ENCODE peak calls at places on chromosomes 13 and 19, in four cellular contexts. R is fibroblast of lung, C is GM23248, O is mammary epithelial cell. S is an unnamed sample.

GRCh38 chr13:30720470-30720869 is 14.9 kb upstream of the ALOX5AP start:
- DNase-seq in R (peak; percentile 18), C (peak; percentile 36), O (no peak), S (no peak)

GRCh38 chr13:103873725-103874124 is 807.5 kb upstream of the SLC10A2 start:
- DNase-seq in R (no peak), C (no peak), O (no peak), S (no peak)

GRCh38 chr19:6894313-6894712 is 6.9 kb downstream of the ADGRE1 start:
- DNase-seq in R (no peak), C (no peak), O (no peak), S (no peak)

GRCh38 chr19:56080669-56081401 is 40.3 kb downstream of the ZNF787 start:
- DNase-seq in R (peak; percentile 77), C (peak; percentile 86), O (peak; percentile 57), S (peak; percentile 90)

GRCh38 chr13:29925457-29925856 is 75.0 kb upstream of the UBL3 start:
- DNase-seq in R (peak; percentile 90), C (peak; percentile 94), O (peak; percentile 79), S (no peak)

GRCh38 chr13:28685892-28686291 is 27.0 kb downstream of the POMP start:
- DNase-seq in R (no peak), C (no peak), O (no peak), S (no peak)

GRCh38 chr19:35783469-35784400 is 8.4 kb downstream of the ARHGAP33 start:
- DNase-seq in R (no peak), C (no peak), O (no peak), S (no peak)

GRCh38 chr13:44605275-44605674 is 29.1 kb upstream of the TSC22D1 start:
- DNase-seq in R (peak; percentile 42), C (peak; percentile 42), O (no peak), S (no peak)

GRCh38 chr13:41426047-41426446 is 31.3 kb upstream of the RGCC start:
- DNase-seq in R (no peak), C (no peak), O (no peak), S (no peak)

GRCh38 chr13:62294210-62294609 is 878.6 kb upstream of the PCDH20 start:
- DNase-seq in R (no peak), C (no peak), O (no peak), S (no peak)

GRCh38 chr13:109764474-109765292 is 21.7 kb downstream of the IRS2 start:
- DNase-seq in R (no peak), C (peak; percentile 46), O (peak; percentile 59), S (peak; percentile 24)

GRCh38 chr13:110156186-110157065 is 150.5 kb downstream of the COL4A1 start:
- DNase-seq in R (peak; percentile 27), C (no peak), O (no peak), S (no peak)

GRCh38 chr13:30520571-30520970 is 54.8 kb upstream of the HMGB1 start:
- DNase-seq in R (peak; percentile 14), C (peak; percentile 93), O (peak; percentile 44), S (no peak)

GRCh38 chr13:75480691-75481175 is 1.2 kb downstream of the TBC1D4 start:
- DNase-seq in R (peak; percentile 63), C (peak; percentile 61), O (peak; percentile 86), S (peak; percentile 65)

GRCh38 chr13:62038214-62038613 is 622.6 kb upstream of the PCDH20 start:
- DNase-seq in R (peak; percentile 5), C (no peak), O (no peak), S (no peak)

GRCh38 chr13:48727252-48728011 is 73.7 kb downstream of the CYSLTR2 start:
- DNase-seq in R (peak; percentile 92), C (peak; percentile 38), O (no peak), S (no peak)

GRCh38 chr13:71977028-71977427 is 110.0 kb upstream of the DACH1 start:
- DNase-seq in R (no peak), C (no peak), O (no peak), S (no peak)

GRCh38 chr13:35716186-35716585 is 239.7 kb upstream of the MAB21L1 start:
- DNase-seq in R (peak; percentile 55), C (peak; percentile 56), O (no peak), S (no peak)

GRCh38 chr19:52566588-52566987 is 3.5 kb upstream of the ZNF701 start:
- DNase-seq in R (peak; percentile 55), C (peak; percentile 55), O (peak; percentile 75), S (no peak)
- H4K20me1 ChIP-seq in R (no peaks in the 10 kb centered on the region), C (no peaks in the 10 kb centered on the region), O (no peaks in the 10 kb centered on the region), S (no peaks in the 10 kb centered on the region)

GRCh38 chr19:45306040-45306439 is 16.6 kb downstream of the CKM start:
- DNase-seq in R (no peak), C (peak; percentile 29), O (peak; percentile 46), S (no peak)

GRCh38 chr19:45303269-45304060 is 19.2 kb downstream of the CKM start:
- DNase-seq in R (no peak), C (no peak), O (no peak), S (no peak)

GRCh38 chr19:45305421-45305820 is 17.3 kb downstream of the CKM start:
- DNase-seq in R (peak; percentile 25), C (no peak), O (no peak), S (no peak)

GRCh38 chr19:45305007-45305406 is 17.7 kb downstream of the CKM start:
- DNase-seq in R (no peak), C (no peak), O (no peak), S (no peak)

DNA sequence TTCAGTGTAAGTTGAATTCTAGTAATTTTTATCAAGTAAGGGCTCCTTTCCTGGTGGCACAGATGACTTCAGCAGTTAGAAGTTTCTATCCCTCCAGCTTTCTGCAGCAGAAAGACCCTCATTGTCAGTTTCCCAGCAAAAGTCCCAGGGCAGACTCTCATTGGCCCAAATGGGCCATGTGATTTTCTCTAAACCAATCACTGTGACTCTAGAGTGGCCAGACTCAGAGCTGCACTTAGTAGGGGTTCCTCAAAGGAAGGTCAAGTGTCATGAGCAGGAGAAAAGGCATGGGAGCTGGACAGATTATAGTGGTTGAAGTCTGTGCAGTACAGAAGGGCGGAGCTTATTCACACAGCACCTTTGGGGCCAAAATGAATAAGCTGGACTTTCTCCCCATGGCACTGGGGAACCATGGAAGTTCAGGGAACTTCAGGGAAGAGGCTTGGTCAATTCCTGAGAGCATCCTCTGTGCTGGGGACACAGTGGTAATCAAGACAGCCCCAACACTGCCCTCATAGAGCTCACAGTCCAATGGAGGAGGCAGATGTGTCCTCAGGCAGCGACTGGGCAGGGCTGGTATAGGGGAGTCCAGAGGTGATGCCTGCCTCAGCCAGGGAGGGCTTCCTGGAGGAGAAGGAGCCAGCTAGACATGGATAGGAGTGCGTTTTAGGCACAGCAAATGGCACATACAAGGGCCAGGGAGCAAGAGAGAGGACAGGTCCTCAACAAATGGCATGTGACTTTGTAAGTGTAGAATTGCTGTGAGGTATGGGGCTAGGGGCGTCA is 18.3 kb downstream of the CKM start:
- DNase-seq in R (no peak), C (no peak), O (no peak), S (no peak)
- TF ChIP-seq EZH2 in R (no peak), C (no peak), O (no peak), S (no peak)

DNA sequence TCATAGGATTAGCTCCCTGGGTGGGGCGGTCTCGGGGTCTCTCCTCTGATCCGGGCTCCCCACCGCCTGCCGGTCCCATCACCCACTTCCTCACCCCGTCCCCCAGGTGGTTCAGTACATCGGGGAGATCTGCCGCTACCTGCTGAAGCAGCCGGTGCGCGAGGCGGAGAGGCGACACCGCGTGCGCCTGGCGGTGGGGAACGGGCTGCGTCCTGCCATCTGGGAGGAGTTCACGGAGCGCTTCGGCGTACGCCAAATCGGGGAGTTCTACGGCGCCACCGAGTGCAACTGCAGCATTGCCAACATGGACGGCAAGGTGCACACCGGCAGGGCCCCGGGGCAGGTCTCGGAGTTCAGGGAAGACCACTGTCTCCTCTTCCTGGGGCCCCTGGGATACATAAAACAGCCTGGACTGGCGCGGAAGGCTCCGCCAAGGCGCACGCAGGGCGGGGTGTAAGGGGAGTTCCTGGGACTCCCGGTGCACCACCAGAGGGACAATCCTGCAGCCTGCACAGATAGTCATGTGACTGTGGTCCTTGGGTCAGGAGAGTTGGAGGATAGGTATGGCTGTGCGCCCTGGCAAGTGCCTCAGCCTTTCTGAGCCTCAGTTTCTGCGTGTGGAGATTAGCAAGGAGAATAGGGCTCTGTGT is 14.2 kb upstream of the PGLS start:
- DNase-seq in R (no peak), C (no peak), O (no peak), S (no peak)
- H4K20me1 ChIP-seq in R (no peaks in the 10 kb centered on the region), C (no peaks in the 10 kb centered on the region), O (no peaks in the 10 kb centered on the region), S (peaks cover 2% of the 10 kb centered on the region)

DNA sequence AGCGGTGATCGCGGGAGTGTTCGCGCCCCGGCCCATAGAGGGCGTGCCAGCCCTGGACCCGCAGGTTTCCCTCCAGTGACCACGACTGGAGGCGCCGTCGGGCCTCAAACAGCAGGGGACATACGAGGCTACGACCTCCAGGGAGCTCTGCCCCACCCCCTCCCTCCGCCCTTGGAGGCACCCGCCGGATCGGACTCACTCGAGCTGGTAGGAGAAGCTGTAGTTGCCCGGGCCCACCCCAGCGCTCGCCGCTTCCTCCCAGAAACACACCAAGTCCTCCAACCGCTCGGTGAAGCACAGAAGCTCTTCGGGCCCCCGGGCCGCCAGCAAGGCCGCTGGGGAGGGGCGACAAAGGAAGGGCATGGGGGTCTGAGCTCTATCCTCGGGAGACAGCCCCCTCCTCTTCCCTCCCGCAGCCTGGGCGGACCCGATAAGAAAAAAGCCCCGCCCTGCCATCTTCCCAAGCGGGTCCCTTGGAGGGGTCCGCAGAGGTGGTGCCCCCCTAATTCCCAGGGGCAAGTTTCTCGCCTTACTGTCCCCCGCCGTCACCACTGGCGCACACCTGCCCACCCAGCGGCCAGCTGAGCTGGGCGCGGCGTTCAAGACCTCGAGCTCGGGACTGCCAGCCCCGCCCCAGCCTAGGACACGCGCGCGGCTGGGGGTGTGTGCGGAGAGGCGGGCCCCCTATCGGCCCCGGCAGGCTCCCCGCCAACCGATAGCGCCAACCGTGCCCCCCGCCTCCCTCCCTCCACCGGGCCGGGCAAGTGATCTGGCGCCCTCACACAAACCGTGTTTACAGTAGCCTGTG is 1.0 kb downstream of the EPOR start:
- DNase-seq in R (no peak), C (peak; percentile 55), O (no peak), S (peak; percentile 68)
- TF ChIP-seq EZH2 in R (no peak), C (no peak), O (no peak), S (peak; percentile 70)

DNA sequence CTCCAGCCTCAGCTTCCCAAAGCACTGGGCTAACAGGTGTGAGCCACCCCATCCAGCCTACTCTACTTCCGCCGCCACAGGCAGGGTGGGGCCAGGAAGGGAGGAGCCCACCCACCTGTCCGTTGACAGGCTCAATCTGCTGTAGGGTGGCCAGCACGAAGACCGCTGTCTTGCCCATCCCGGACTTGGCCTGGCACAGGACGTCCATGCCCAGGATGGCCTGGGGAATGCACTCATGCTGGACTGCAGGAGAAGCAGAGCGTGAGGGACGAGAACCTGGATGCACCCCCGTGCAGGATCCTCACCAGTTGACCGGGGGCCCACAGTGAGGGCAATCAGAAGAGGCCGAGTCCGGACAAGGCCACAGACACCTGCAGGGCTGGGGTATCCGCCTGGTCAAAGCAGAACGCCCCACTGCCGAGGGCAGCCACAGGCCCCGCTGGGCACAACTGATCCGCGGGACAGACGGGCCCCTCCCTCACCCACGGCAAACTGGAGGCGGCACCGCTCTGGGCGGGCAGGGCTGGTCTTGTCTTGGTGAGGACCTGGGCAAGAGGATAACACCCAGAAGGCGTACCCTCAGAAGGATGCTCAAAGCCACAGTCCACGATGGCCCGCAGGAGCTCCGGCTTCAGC is 6.6 kb downstream of the DDX39A start:
- DNase-seq in R (no peak), C (no peak), O (no peak), S (no peak)
- H4K20me1 ChIP-seq in R (peaks cover 4% of the 10 kb centered on the region), C (no peaks in the 10 kb centered on the region), O (peaks cover 8% of the 10 kb centered on the region), S (peaks cover 64% of the 10 kb centered on the region)

S was measured in neural progenitor cell.